ENCODE peak calls at places on chromosomes 12 and 14, in five cellular contexts. E, S, L, A and R are unnamed samples.

GRCh38 chr12:52992699-52993557 is 13.3 kb upstream of the EIF4B start:
- DNase-seq in S (no peak), A (no peak), L (no peak), E (peak; percentile 24), R (no peak)

GRCh38 chr12:59149995-59150642 is 229.8 kb upstream of the LRIG3 start:
- DNase-seq in E (no peak), S (peak; percentile 20), L (no peak), A (no peak), R (no peak)

GRCh38 chr12:27289414-27289813 is 43.2 kb upstream of the BMAL2 start:
- DNase-seq in A (no peak), L (no peak), E (no peak), S (no peak), R (no peak)

GRCh38 chr12:56082967-56083366 is 3.0 kb downstream of the ERBB3 start:
- DNase-seq in E (no peak), L (no peak), A (no peak), S (no peak), R (no peak)

GRCh38 chr14:76957224-76957881 is 71.2 kb downstream of the IRF2BPL start:
- DNase-seq in L (no peak), E (no peak), A (no peak), S (no peak), R (no peak)

GRCh38 chr12:80988986-80989385 is 51.3 kb upstream of the LIN7A start:
- DNase-seq in E (no peak), L (no peak), S (no peak), A (no peak), R (no peak)

GRCh38 chr12:3741882-3742672 is 10.8 kb downstream of the CRACR2A start:
- DNase-seq in S (no peak), L (no peak), E (no peak), A (no peak), R (no peak)

GRCh38 chr14:91891721-91892220 is 24.4 kb upstream of the TC2N start:
- DNase-seq in A (no peak), L (no peak), S (no peak), E (no peak), R (no peak)

GRCh38 chr12:47574252-47575021 is 131.4 kb downstream of the RPAP3 start:
- DNase-seq in A (no peak), E (no peak), L (no peak), S (no peak), R (no peak)

GRCh38 chr12:47236109-47236714 is 156.5 kb upstream of the AMIGO2 start:
- DNase-seq in S (no peak), A (no peak), L (no peak), E (no peak), R (no peak)

GRCh38 chr14:73567951-73568885 is 795 bp upstream of the ACOT2 start:
- DNase-seq in L (no peak), A (no peak), E (no peak), S (no peak), R (no peak)

GRCh38 chr14:23364164-23364571 is 804 bp downstream of the EFS start:
- DNase-seq in E (peak; percentile 77), L (peak; percentile 88), A (no peak), S (peak; percentile 52), R (no peak)

GRCh38 chr14:63893701-63894458 is 41.1 kb downstream of the SYNE2 start:
- DNase-seq in A (peak; percentile 52), E (peak; percentile 88), L (no peak), S (peak; percentile 72), R (no peak)

GRCh38 chr14:90839889-90840266 is 23.6 kb upstream of the TTC7B start:
- DNase-seq in S (peak; percentile 10), E (no peak), L (peak; percentile 18), A (no peak), R (no peak)

GRCh38 chr12:48352157-48352775 is 1.5 kb upstream of the ZNF641 start:
- DNase-seq in A (no peak), E (no peak), L (no peak), S (no peak), R (no peak)

GRCh38 chr12:121577443-121578180 is 3.2 kb downstream of the KDM2B start:
- DNase-seq in L (no peak), S (no peak), E (no peak), A (no peak), R (no peak)

GRCh38 chr12:121523741-121524140 is 57.1 kb downstream of the KDM2B start:
- DNase-seq in L (no peak), A (no peak), E (no peak), S (no peak), R (no peak)

GRCh38 chr12:64757778-64758177 is 1.4 kb downstream of the GNS start:
- DNase-seq in L (no peak), A (no peak), S (no peak), E (no peak), R (no peak)

GRCh38 chr12:131671276-131671675 is 39.6 kb upstream of the SFSWAP start:
- DNase-seq in E (peak; percentile 5), L (no peak), S (no peak), A (no peak), R (no peak)

GRCh38 chr12:28512876-28513275 is 322.6 kb downstream of the CCDC91 start:
- DNase-seq in E (no peak), L (no peak), A (no peak), S (no peak), R (no peak)

GRCh38 chr12:29066061-29066588 is 83.0 kb upstream of the FAR2 start:
- DNase-seq in E (no peak), A (no peak), S (no peak), L (no peak), R (no peak)

GRCh38 chr14:38627163-38627562 is 371.3 kb upstream of the CLEC14A start:
- DNase-seq in S (no peak), E (no peak), A (no peak), L (no peak), R (no peak)

GRCh38 chr12:119440961-119441360 is 106.4 kb downstream of the CCDC60 start:
- DNase-seq in L (no peak), S (no peak), A (no peak), E (no peak), R (no peak)

GRCh38 chr12:9340422-9341259 is 132.4 kb upstream of the PZP start:
- DNase-seq in E (no peak), L (no peak), A (no peak), S (no peak), R (no peak)

GRCh38 chr14:52012635-52013034 is 23.3 kb downstream of the RTRAF start:
- DNase-seq in L (peak; percentile 80), S (peak; percentile 64), A (no peak), E (no peak), R (no peak)

GRCh38 chr12:124650912-124651311 is 83.5 kb upstream of the NCOR2 start:
- DNase-seq in S (no peak), E (no peak), A (no peak), L (no peak), R (no peak)

GRCh38 chr14:36519431-36520321 is at the start of gene NKX2-1:
- DNase-seq in E (no peak), S (no peak), L (no peak), A (no peak), R (peak; percentile 73)
- H3K4me1 ChIP-seq in E (no peaks in the 10 kb centered on the region), S (peaks cover 10% of the 10 kb centered on the region), L (peaks cover 19% of the 10 kb centered on the region), A (peaks cover 38% of the 10 kb centered on the region), R (peaks cover 6% of the 10 kb centered on the region)

DNA sequence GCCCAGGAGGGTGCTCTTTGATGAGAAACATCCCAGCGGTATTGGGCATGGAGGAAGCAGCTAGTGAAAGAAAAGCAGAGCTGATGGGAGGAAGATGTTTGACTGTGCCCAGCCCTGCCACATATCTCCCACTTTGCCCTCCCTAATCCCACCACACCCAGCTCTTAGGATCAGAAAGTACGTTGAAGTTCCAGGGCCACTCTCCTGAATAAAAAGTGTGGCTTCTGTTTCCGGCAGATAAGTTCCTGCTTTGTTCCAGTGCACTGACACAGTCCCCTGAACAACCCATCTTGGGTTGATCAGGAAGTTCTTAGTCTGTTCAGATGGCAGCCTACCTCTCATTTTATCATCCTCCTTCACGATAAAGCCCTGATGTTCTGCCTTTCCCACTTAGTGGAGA is 16.5 kb downstream of the TPCN1 start:
- DNase-seq in L (peak; percentile 51), S (no peak), E (peak; percentile 17), A (no peak), R (no peak)
- H3K4me1 ChIP-seq in L (peaks cover 80% of the 10 kb centered on the region), S (no peaks in the 10 kb centered on the region), E (peaks cover 5% of the 10 kb centered on the region), A (peaks cover 73% of the 10 kb centered on the region), R (peaks cover 83% of the 10 kb centered on the region)

DNA sequence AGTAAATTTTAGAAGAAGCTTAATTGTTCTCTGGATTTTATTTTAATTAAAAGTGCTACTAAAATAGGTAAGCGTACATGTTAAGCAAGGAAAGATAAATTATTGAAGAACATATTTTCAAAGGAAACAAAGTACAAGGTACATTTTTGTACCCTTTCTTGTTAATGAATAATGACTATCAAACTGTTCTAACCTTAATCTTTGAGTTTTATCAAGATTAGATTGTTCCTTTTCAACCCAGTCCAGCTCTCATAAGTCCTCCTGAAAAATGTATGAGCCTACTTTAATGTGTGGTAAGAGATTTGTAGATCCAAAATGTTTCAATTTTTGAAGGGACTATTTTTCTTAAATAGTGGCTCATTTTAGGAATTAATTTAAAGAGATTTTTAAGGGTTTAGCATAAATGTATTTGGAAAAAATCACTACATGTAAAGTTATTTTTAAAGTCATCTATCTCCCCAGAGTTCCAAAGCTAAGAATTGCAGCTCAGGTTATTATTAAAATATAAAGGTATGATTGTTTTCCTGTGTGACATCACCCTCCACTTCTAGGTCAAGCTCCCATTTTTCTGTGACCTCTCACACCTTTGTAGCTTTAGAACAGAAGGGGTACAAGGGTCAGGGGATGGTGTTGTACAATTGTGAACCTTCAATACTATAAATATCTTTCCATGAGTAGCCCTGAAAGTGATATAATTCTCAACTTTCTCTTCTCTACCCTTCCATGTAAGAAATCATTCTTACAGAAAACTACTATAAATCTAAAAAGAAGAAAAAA is 1.2 kb upstream of the PIK3C2G start:
- DNase-seq in S (no peak), A (no peak), E (no peak), L (no peak), R (no peak)
- H3K4me1 ChIP-seq in S (no peaks in the 10 kb centered on the region), A (peaks cover 26% of the 10 kb centered on the region), E (no peaks in the 10 kb centered on the region), L (no peaks in the 10 kb centered on the region), R (no peaks in the 10 kb centered on the region)

GRCh38 chr12:38543151-38543550 is 226.6 kb downstream of the ALG10B start:
- DNase-seq in E (no peak), A (no peak), S (no peak), L (no peak), R (peak; percentile 41)

GRCh38 chr12:38541849-38542248 is 225.3 kb downstream of the ALG10B start:
- DNase-seq in S (no peak), L (no peak), E (no peak), A (no peak), R (no peak)

GRCh38 chr12:38544357-38545066 is 227.9 kb downstream of the ALG10B start:
- DNase-seq in S (no peak), A (no peak), L (no peak), E (no peak), R (no peak)

GRCh38 chr12:38538319-38538718 is 221.7 kb downstream of the ALG10B start:
- DNase-seq in E (no peak), S (no peak), L (no peak), A (no peak), R (no peak)

DNA sequence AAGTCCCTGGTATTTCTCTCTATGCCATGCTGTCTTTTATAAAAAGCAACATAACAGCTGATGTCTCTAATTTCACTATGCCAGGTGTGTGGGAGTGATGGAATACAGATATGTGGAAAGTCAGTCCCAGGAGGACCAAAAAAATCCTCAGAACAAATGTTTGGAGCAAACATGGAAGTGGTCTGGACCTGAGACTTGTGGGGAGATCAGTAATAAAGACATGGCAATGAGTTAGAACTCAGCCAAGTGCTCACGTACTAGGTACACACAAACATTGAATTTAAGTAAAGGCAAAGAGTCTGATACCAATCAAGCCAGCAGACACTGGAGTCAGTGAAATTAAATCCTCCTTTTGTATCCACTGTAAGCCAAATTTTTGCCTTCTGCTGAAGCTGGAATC is 223.6 kb downstream of the ALG10B start:
- DNase-seq in S (no peak), E (no peak), L (no peak), A (no peak), R (no peak)
- H3K4me1 ChIP-seq in S (no peaks in the 10 kb centered on the region), E (no peaks in the 10 kb centered on the region), L (no peaks in the 10 kb centered on the region), A (no peaks in the 10 kb centered on the region), R (no peaks in the 10 kb centered on the region)